ENCODE peak calls at places on chromosomes 6 and 20, in six cellular contexts. Y, M, H, S, U and Z are unnamed samples.

GRCh38 chr6:71239694-71240093 is 48.9 kb upstream of the OGFRL1 start:
- DNase-seq in Y (no peak), M (no peak), H (no peak), S (peak; percentile 67), U (no peak), Z (no peak)

GRCh38 chr20:22407237-22408193 is 176.9 kb downstream of the FOXA2 start:
- DNase-seq in Y (no peak), M (no peak), H (no peak), S (no peak), U (no peak), Z (no peak)

GRCh38 chr20:38685853-38686473 is 38.3 kb upstream of the SLC32A1 start:
- DNase-seq in Y (peak; percentile 44), M (peak; percentile 32), H (no peak), S (peak; percentile 37), U (no peak), Z (peak; percentile 10)

GRCh38 chr6:144284753-144285547 is at the start of gene UTRN:
- DNase-seq in Y (peak; percentile 79), M (peak; percentile 84), H (no peak), S (peak; percentile 78), U (peak; percentile 86), Z (peak; percentile 32)

GRCh38 chr6:169897601-169898358 is 146.4 kb downstream of the ERMARD start:
- DNase-seq in Y (no peak), M (no peak), H (no peak), S (no peak), U (no peak), Z (no peak)

GRCh38 chr6:113903666-113904330 is 46.7 kb downstream of the MARCKS start:
- DNase-seq in Y (peak; percentile 58), M (peak; percentile 57), H (no peak), S (peak; percentile 20), U (peak; percentile 52), Z (no peak)

GRCh38 chr6:26157150-26157837 is 70.1 kb downstream of the HFE start:
- DNase-seq in Y (peak; percentile 64), M (peak; percentile 73), H (no peak), S (no peak), U (peak; percentile 81), Z (no peak)

GRCh38 chr20:61907081-61907891 is 158.4 kb downstream of the TAF4 start:
- DNase-seq in Y (no peak), M (no peak), H (no peak), S (no peak), U (peak; percentile 31), Z (no peak)

GRCh38 chr6:122869437-122870024 is 80.5 kb downstream of the SMPDL3A start:
- DNase-seq in Y (peak; percentile 47), M (peak; percentile 9), H (peak; percentile 17), S (peak; percentile 73), U (no peak), Z (peak; percentile 33)

GRCh38 chr6:35688605-35689322 is at the start of gene FKBP5:
- DNase-seq in Y (peak; percentile 80), M (peak; percentile 96), H (peak; percentile 33), S (peak; percentile 83), U (peak; percentile 98), Z (peak; percentile 62)

GRCh38 chr6:133892444-133893323 is 3.8 kb downstream of the TCF21 start:
- DNase-seq in Y (peak; percentile 65), M (no peak), H (no peak), S (no peak), U (no peak), Z (no peak)

GRCh38 chr6:142416179-142416578 is 114.4 kb downstream of the ADGRG6 start:
- DNase-seq in Y (peak; percentile 99), M (no peak), H (peak; percentile 94), S (peak; percentile 96), U (no peak), Z (no peak)

GRCh38 chr20:62925420-62926228 is 681 bp downstream of the DIDO1 start:
- DNase-seq in Y (peak; percentile 16), M (no peak), H (no peak), S (no peak), U (peak; percentile 72), Z (no peak)

GRCh38 chr6:26232950-26233607 is 131.9 kb upstream of the BTN3A2 start:
- DNase-seq in Y (peak; percentile 79), M (no peak), H (no peak), S (no peak), U (peak; percentile 61), Z (no peak)

GRCh38 chr6:11311970-11312369 is 79.5 kb upstream of the NEDD9 start:
- DNase-seq in Y (no peak), M (no peak), H (no peak), S (no peak), U (no peak), Z (no peak)
- H3K4me3 ChIP-seq in Y (no peak overlapping the region), M (no peak overlapping the region), H (no peak overlapping the region), S (no peak overlapping the region), U (no peak overlapping the region), Z (no peak overlapping the region)

GRCh38 chr6:3825331-3825831 is 23.8 kb upstream of the FAM50B start:
- DNase-seq in Y (peak; percentile 32), M (peak; percentile 49), H (no peak), S (peak; percentile 47), U (no peak), Z (no peak)
- TF ChIP-seq CTCF in Y (peak; percentile 36), M (peak; percentile 60), H (peak; percentile 20), S (peak; percentile 36), U (no peak), Z (peak; percentile 8)

GRCh38 chr6:36944650-36945049 is 9.9 kb upstream of the PI16 start:
- DNase-seq in Y (peak; percentile 23), M (no peak), H (no peak), S (no peak), U (no peak), Z (no peak)
- H3K4me3 ChIP-seq in Y (no peak overlapping the region), M (no peak overlapping the region), H (no peak overlapping the region), S (no peak overlapping the region), U (no peak overlapping the region), Z (no peak overlapping the region)

DNA sequence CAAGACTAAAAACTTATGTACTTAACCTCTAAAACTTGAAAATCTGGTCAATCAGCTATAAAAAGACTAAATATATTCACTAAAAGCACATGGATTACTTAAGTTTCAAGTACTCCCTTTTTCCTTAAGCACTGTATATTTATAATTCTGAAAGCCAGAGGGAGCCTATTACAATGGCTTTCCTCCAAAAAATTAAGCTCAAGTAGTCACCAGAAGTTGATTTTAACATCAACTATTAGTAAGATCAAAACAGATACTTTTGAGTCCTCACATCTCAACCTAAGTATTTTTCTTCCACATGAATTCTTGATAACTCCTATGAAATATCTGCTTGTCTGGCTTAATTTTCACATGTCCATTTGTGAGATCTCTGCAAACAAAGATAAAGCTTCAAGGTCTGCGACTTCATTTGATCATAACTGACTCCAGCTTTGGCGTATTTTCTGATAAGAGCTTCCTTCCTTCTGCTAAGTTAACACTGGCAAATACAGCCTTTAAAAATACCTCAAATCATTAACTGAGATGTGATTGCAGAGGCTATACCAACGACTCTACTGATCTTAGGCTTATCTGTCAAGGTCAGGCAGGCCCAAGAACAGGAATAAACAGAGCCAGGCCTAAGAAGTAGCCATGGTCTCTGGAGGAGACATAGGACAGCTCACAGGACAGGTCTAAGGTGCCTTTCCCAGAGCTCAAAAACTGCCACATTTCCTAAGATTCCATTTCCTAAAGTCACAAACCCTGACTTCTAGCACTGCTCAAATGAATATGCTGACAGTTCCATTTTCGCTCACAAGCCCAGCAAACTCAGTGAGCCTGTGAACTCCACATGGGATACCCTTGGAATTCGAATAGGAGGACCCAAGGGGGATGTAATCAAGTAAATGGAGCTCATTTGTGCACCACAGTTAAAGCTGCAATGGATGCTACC is 10.0 kb downstream of the SNX5 start:
- DNase-seq in Y (peak; percentile 61), M (no peak), H (no peak), S (peak; percentile 45), U (no peak), Z (no peak)
- TF ChIP-seq CTCF in Y (peak; percentile 31), M (peak; percentile 59), H (no peak), S (peak; percentile 28), U (no peak), Z (no peak)

GRCh38 chr20:3239026-3239866 is at the start of gene SLC4A11:
- DNase-seq in Y (peak; percentile 33), M (peak; percentile 49), H (no peak), S (peak; percentile 56), U (peak; percentile 84), Z (no peak)

GRCh38 chr20:3240776-3241363 is 1.9 kb upstream of the SLC4A11 start:
- DNase-seq in Y (no peak), M (no peak), H (no peak), S (no peak), U (no peak), Z (no peak)

GRCh38 chr20:3238616-3239025 is 369 bp downstream of the SLC4A11 start:
- DNase-seq in Y (no peak), M (no peak), H (no peak), S (no peak), U (no peak), Z (no peak)

GRCh38 chr20:3237958-3238615 is 903 bp downstream of the SLC4A11 start:
- DNase-seq in Y (no peak), M (no peak), H (no peak), S (no peak), U (no peak), Z (no peak)

GRCh38 chr20:3239867-3240775 is 1.1 kb upstream of the SLC4A11 start:
- DNase-seq in Y (no peak), M (no peak), H (no peak), S (peak; percentile 21), U (no peak), Z (no peak)
- H3K4me3 ChIP-seq in Y (peak overlapping the region; percentile 64), M (peak overlapping the region; percentile 64), H (peak overlapping the region; percentile 55), S (peak overlapping the region; percentile 64), U (peak overlapping the region; percentile 24), Z (peak overlapping the region; percentile 66)

GRCh38 chr6:9412951-9413559 is 977.7 kb upstream of the SLC35B3 start:
- DNase-seq in Y (no peak), M (peak; percentile 7), H (no peak), S (peak; percentile 28), U (no peak), Z (no peak)
- TF ChIP-seq CTCF in Y (peak; percentile 33), M (peak; percentile 57), H (peak; percentile 33), S (peak; percentile 59), U (peak; percentile 32), Z (peak; percentile 48)

GRCh38 chr6:32604434-32604877 is 14.8 kb upstream of the HLA-DRB1 start:
- DNase-seq in Y (no peak), M (no peak), H (no peak), S (peak; percentile 20), U (no peak), Z (no peak)
- H3K4me3 ChIP-seq in Y (no peak overlapping the region), M (no peak overlapping the region), H (no peak overlapping the region), S (no peak overlapping the region), U (no peak overlapping the region), Z (no peak overlapping the region)